ENCODE peak calls at places on chromosome X, in five cellular contexts. O is fibroblast of the aortic adventitia, Q is endothelial cell, U is OCI-LY7, A is brain microvascular endothelial cell. T is an unnamed sample.

GRCh38 chrX:40622741-40623536 is at the start of gene MPC1L:
- DNase-seq in A (no peak), Q (no peak), U (no peak), O (no peak), T (no peak)

GRCh38 chrX:7068939-7069367 is 78.6 kb upstream of the STS start:
- DNase-seq in O (no peak), U (peak; percentile 42), A (peak; percentile 67), Q (peak; percentile 17), T (no peak)

GRCh38 chrX:137427813-137428212 is 138.1 kb upstream of the ZIC3 start:
- DNase-seq in O (no peak), U (no peak), A (no peak), Q (no peak), T (no peak)

GRCh38 chrX:140866446-140866845 is 135.9 kb upstream of the SPANXB1 start:
- DNase-seq in O (no peak), Q (no peak), U (no peak), A (no peak), T (no peak)

GRCh38 chrX:93649381-93649780 is 24.0 kb downstream of the NAP1L3 start:
- DNase-seq in O (no peak), U (no peak), Q (no peak), A (no peak), T (no peak)

GRCh38 chrX:75547137-75547536 is 24.3 kb upstream of the ZDHHC15 start:
- DNase-seq in U (no peak), Q (no peak), A (no peak), O (no peak), T (no peak)

GRCh38 chrX:150856101-150856500 is 42.4 kb downstream of the CD99L2 start:
- DNase-seq in U (no peak), O (no peak), A (no peak), Q (no peak), T (no peak)

GRCh38 chrX:57596109-57596870 is 4.5 kb downstream of the ZXDB start:
- DNase-seq in Q (no peak), A (no peak), O (peak; percentile 26), U (no peak), T (no peak)

GRCh38 chrX:318068-318738 is 393 bp downstream of the GTPBP6 start:
- DNase-seq in U (peak; percentile 100), A (peak; percentile 99), Q (peak; percentile 93), O (peak; percentile 98), T (peak; percentile 92)

GRCh38 chrX:49155900-49156837 is 6.4 kb upstream of the MAGIX start:
- DNase-seq in O (peak; percentile 84), U (peak; percentile 86), Q (peak; percentile 75), A (peak; percentile 88), T (peak; percentile 62)

GRCh38 chrX:39891781-39892180 is 206.0 kb downstream of the BCOR start:
- DNase-seq in O (no peak), Q (no peak), U (peak; percentile 69), A (no peak), T (no peak)

GRCh38 chrX:2584659-2585470 is 84.1 kb upstream of the DHRSX start:
- DNase-seq in O (no peak), U (no peak), Q (no peak), A (no peak), T (no peak)

GRCh38 chrX:16914058-16914457 is 32.4 kb upstream of the REPS2 start:
- DNase-seq in U (no peak), Q (no peak), O (no peak), A (no peak), T (no peak)

GRCh38 chrX:23694606-23695005 is 27.3 kb downstream of the PRDX4 start:
- DNase-seq in O (peak; percentile 65), Q (peak; percentile 10), A (peak; percentile 53), U (peak; percentile 65), T (peak; percentile 39)

GRCh38 chrX:103418811-103419210 is 42.5 kb downstream of the BEX3 start:
- DNase-seq in A (no peak), Q (no peak), O (peak; percentile 58), U (no peak), T (no peak)

GRCh38 chrX:103586314-103586646 is 965 bp downstream of the TCEAL4 start:
- DNase-seq in A (no peak), U (no peak), O (peak; percentile 10), Q (peak; percentile 2), T (no peak)

GRCh38 chrX:38278682-38279081 is 48.6 kb downstream of the RPGR start:
- DNase-seq in O (peak; percentile 51), Q (no peak), U (no peak), A (no peak), T (no peak)

GRCh38 chrX:63743596-63743995 is 41.4 kb downstream of the ARHGEF9 start:
- DNase-seq in Q (no peak), A (no peak), O (no peak), U (peak; percentile 3), T (no peak)

GRCh38 chrX:16772460-16772859 is 13.8 kb upstream of the TXLNG start:
- DNase-seq in O (no peak), A (no peak), Q (no peak), U (no peak), T (no peak)

GRCh38 chrX:41629539-41629938 is 59.2 kb upstream of the GPR34 start:
- DNase-seq in Q (no peak), O (no peak), U (no peak), A (no peak), T (no peak)

DNA sequence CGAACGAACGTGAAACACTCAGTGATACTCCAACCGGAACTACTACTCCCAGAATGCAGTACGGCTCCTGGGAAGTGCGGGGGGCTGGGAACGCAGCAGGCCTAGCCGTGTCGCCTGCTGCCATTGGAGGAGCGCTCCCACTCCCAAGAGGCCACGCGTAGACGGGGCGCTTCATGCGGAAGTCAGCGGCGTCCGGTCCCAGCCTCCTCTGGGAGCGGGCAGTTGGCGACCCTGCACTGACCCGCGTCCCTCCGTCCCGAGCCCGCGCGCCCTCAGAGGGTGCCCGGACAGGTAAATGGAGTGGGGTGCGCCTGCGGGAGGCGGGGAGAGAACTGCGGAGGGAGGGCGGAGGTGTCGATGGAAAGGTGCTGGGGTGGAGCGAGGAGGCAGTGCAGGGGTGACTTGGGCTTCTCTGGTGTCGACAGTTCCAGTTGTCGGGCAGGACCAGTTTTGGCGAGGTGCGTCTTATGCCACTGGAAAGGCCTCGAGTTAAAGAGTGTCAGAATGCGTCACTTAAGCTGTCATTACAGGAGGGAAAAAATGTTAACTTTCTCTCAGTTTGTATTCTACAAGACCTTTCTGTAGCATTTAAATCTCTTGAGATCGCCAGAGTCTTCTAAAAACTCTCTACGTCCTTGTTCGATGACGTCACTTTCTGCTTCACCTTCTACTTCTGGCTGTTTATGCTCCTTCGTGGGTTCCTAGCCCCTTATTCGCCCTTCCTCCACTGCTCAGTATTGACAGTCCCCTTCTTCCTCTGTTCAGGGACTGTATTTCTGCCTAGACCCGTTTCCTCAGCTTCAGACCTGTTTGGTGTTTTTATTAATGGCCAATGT is at the start of gene VAMP7:
- DNase-seq in A (peak; percentile 84), Q (peak; percentile 76), U (peak; percentile 88), O (peak; percentile 81), T (peak; percentile 61)
- TF ChIP-seq CTCF in A (no peak), Q (no peak), U (no peak), O (no peak), T (no peak)

GRCh38 chrX:77160301-77160700 is 286.9 kb upstream of the FGF16 start:
- DNase-seq in U (peak; percentile 25), Q (peak; percentile 27), A (no peak), O (no peak), T (no peak)
- TF ChIP-seq CTCF in U (peak; percentile 67), Q (peak; percentile 28), A (peak; percentile 42), O (peak; percentile 24), T (peak; percentile 35)

GRCh38 chrX:54992911-54993622 is 921 bp downstream of the PFKFB1 start:
- DNase-seq in Q (no peak), O (no peak), A (no peak), U (no peak), T (no peak)
- TF ChIP-seq CTCF in Q (no peak), O (no peak), A (no peak), U (no peak), T (no peak)

GRCh38 chrX:105648732-105649131 is 173.6 kb upstream of the NRK start:
- DNase-seq in A (no peak), Q (no peak), U (no peak), O (no peak), T (no peak)
- TF ChIP-seq CTCF in A (no peak), Q (no peak), U (no peak), O (no peak), T (no peak)